ENCODE peak calls at places on chromosomes 4 and X, in ten cellular contexts. K is AG10803, A is AG09319, B is kidney epithelial cell, W is cardiac muscle cell, Z is MM.1S, Y is GM10248, S is PC-3, M is bronchial epithelial cell, N is cardiac fibroblast. D is an unnamed sample.
A peak's percentile ranks its signal among the peaks of the same experiment; 100 is the strongest.

GRCh38 chr4:140098481-140099132 is 55.4 kb downstream of the MAML3 start:
- DNase-seq in K (peak; percentile 64), A (no peak), B (no peak), W (no peak), Z (no peak), Y (no peak), S (peak; percentile 79), M (peak; percentile 52), N (peak; percentile 78), D (peak; percentile 78)

GRCh38 chr4:7857238-7857701 is 82.4 kb downstream of the AFAP1 start:
- DNase-seq in K (peak; percentile 96), A (peak; percentile 73), B (no peak), W (peak; percentile 4), Z (no peak), Y (peak; percentile 23), S (peak; percentile 75), M (peak; percentile 82), N (peak; percentile 94), D (peak; percentile 92)

GRCh38 chrX:13254076-13254785 is 65.6 kb downstream of the ATXN3L start:
- DNase-seq in K (peak; percentile 43), A (no peak), B (no peak), W (no peak), Z (peak; percentile 53), Y (peak; percentile 14), S (peak; percentile 15), M (peak; percentile 63), N (peak; percentile 72), D (peak; percentile 50)

GRCh38 chr4:6991771-6992557 is 51.2 kb upstream of the TADA2B start:
- DNase-seq in K (peak; percentile 83), A (peak; percentile 68), B (peak; percentile 72), W (no peak), Z (peak; percentile 75), Y (no peak), S (peak; percentile 82), M (peak; percentile 85), N (peak; percentile 96), D (peak; percentile 84)

GRCh38 chrX:115940888-115941332 is 229.6 kb upstream of the AGTR2 start:
- DNase-seq in K (peak; percentile 0), A (peak; percentile 32), B (peak; percentile 4), W (peak; percentile 27), Z (peak; percentile 84), Y (no peak), S (peak; percentile 81), M (no peak), N (peak; percentile 7), D (no peak)

GRCh38 chr4:123777297-123777859 is 380.8 kb downstream of the SPRY1 start:
- DNase-seq in K (peak; percentile 78), A (no peak), B (no peak), W (no peak), Z (no peak), Y (no peak), S (no peak), M (no peak), N (peak; percentile 84), D (peak; percentile 4)

GRCh38 chr4:39568805-39569204 is 41.6 kb upstream of the UGDH start:
- DNase-seq in K (no peak), A (no peak), B (no peak), W (no peak), Z (peak; percentile 34), Y (peak; percentile 57), S (peak; percentile 83), M (peak; percentile 94), N (no peak), D (no peak)

GRCh38 chr4:72326692-72327632 is 242.1 kb downstream of the ADAMTS3 start:
- DNase-seq in K (peak; percentile 61), A (no peak), B (no peak), W (peak; percentile 46), Z (peak; percentile 33), Y (peak; percentile 4), S (peak; percentile 83), M (peak; percentile 67), N (peak; percentile 68), D (no peak)

GRCh38 chr4:59698041-59698440 is 1502.1 kb upstream of the ADGRL3 start:
- DNase-seq in K (no peak), A (no peak), B (no peak), W (no peak), Z (no peak), Y (no peak), S (no peak), M (no peak), N (no peak), D (no peak)

GRCh38 chr4:155666701-155667537 is at the start of gene GUCY1A1:
- DNase-seq in K (peak; percentile 1), A (no peak), B (no peak), W (peak; percentile 76), Z (peak; percentile 80), Y (peak; percentile 54), S (peak; percentile 51), M (no peak), N (peak; percentile 7), D (no peak)

GRCh38 chr4:38785901-38786402 is 3.2 kb upstream of the TLR10 start:
- DNase-seq in K (no peak), A (no peak), B (no peak), W (no peak), Z (no peak), Y (peak; percentile 65), S (no peak), M (no peak), N (no peak), D (no peak)

GRCh38 chr4:151418385-151418784 is 9.4 kb downstream of the FHIP1A start:
- DNase-seq in K (peak; percentile 79), A (peak; percentile 29), B (peak; percentile 82), W (no peak), Z (no peak), Y (no peak), S (peak; percentile 91), M (peak; percentile 98), N (peak; percentile 58), D (peak; percentile 73)

GRCh38 chrX:19758536-19758935 is 128.9 kb downstream of the SH3KBP1 start:
- DNase-seq in K (no peak), A (no peak), B (no peak), W (no peak), Z (no peak), Y (no peak), S (peak; percentile 37), M (peak; percentile 23), N (no peak), D (no peak)

GRCh38 chrX:63747331-63747730 is 37.7 kb downstream of the ARHGEF9 start:
- DNase-seq in K (peak; percentile 70), A (no peak), B (peak; percentile 41), W (peak; percentile 14), Z (no peak), Y (no peak), S (no peak), M (peak; percentile 34), N (peak; percentile 71), D (peak; percentile 52)

GRCh38 chr4:39134674-39135073 is 47.7 kb upstream of the WDR19 start:
- DNase-seq in K (no peak), A (no peak), B (no peak), W (no peak), Z (peak; percentile 58), Y (no peak), S (peak; percentile 7), M (no peak), N (no peak), D (no peak)

DNA sequence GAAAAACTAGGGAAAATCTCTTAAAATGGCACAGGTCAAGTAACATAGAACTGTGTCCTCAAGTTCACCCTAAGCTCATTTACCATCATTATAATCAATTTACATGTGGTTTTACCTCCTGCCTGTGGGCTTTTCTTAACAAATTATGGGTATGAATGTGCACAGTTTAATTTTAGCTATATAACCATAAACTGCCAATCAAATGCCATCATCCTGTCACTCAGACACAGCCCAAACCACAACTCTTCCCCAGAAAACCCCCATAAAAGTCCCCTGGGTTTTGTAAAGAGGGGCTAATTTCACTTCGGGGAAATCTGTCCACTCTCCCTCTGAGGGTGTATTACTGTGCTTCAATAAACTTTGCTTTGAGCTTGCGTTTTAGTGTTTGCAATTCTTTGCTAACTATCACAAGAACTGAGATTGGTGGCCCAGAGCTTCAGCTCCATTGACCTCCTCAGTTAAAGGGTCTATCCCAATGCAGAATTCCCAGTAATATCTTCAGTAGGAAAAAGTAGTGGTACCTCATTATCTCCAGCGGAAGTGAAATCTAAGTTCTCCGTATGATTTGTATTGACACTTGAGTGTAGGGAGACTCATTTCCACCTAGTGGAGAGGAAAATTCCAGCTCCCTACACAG is 394.6 kb downstream of the SPOCK3 start:
- DNase-seq in K (no peak), A (no peak), B (no peak), W (no peak), Z (no peak), Y (peak; percentile 26), S (no peak), M (no peak), N (no peak), D (no peak)
- TF ChIP-seq CTCF in K (no peak), A (no peak), B (no peak), W (no peak), Z (no peak), Y (no peak), S (no peak), M (no peak), N (no peak), D (no peak)

DNA sequence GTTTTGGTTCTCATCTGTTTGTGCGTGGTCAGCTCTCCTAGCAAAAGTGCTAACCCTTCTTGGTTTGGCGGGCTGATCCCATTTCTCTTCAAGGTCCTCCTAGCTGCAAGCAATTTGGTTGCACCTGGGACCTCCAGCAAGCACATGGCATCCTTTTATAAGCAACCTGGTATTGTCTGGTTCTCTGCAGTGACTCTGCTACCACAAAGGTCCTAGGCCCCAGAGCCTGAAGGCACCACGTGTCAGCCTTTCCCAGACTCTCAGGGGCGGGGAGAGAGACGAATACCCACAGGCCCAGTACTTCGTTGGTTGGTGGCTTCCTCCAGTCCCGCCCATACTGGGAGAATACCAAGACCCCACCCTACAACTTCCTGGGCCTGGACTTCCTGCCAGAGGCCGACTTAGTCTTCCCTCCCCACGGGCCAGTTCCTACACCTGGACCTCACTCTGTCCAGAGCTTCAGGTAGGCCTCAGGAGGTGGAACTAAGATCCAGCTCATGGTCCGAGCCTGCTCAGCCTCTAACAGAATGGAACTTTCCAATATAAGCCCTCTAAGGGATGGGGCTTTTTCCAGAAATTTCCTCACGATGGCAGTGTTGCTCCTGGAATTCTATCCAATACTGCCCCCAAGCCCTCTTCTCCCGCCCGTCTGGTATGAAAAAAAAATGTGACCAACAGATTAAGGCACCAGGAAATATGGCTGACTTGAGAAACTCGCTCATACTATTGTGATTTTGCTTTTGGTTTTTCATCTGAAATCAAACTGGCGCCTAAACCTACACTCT is 192.5 kb upstream of the STK26 start:
- DNase-seq in K (peak; percentile 63), A (peak; percentile 37), B (peak; percentile 18), W (peak; percentile 95), Z (peak; percentile 92), Y (peak; percentile 21), S (peak; percentile 71), M (peak; percentile 30), N (peak; percentile 80), D (peak; percentile 47)
- TF ChIP-seq CTCF in K (peak; percentile 48), A (peak; percentile 49), B (peak; percentile 47), W (peak; percentile 42), Z (peak; percentile 47), Y (peak; percentile 22), S (peak; percentile 48), M (peak; percentile 5), N (peak; percentile 34), D (peak; percentile 19)

GRCh38 chr4:3652586-3652985 is 113.6 kb upstream of the ADRA2C start:
- DNase-seq in K (no peak), A (no peak), B (no peak), W (no peak), Z (no peak), Y (no peak), S (no peak), M (no peak), N (no peak), D (no peak)
- TF ChIP-seq CTCF in K (no peak), A (no peak), B (no peak), W (no peak), Z (no peak), Y (no peak), S (no peak), M (no peak), N (no peak), D (no peak)

GRCh38 chr4:70902577-70903281 is 560 bp downstream of the MOB1B start:
- DNase-seq in K (peak; percentile 27), A (no peak), B (no peak), W (no peak), Z (no peak), Y (peak; percentile 58), S (peak; percentile 27), M (peak; percentile 19), N (peak; percentile 43), D (no peak)
- TF ChIP-seq CTCF in K (no peak), A (no peak), B (no peak), W (no peak), Z (no peak), Y (no peak), S (no peak), M (no peak), N (no peak), D (no peak)